ENCODE peak calls at places on chromosomes 7 and 10, in five cellular contexts. Z, Y, K, X and O are unnamed samples.

GRCh38 chr10:85604884-85605283 is 761.7 kb downstream of the GRID1 start:
- DNase-seq in Z (no peak), Y (no peak), K (no peak), X (no peak), O (no peak)

GRCh38 chr7:112937651-112938390 is 147.6 kb upstream of the TMEM168 start:
- DNase-seq in Z (no peak), Y (peak; percentile 35), K (no peak), X (no peak), O (no peak)

GRCh38 chr7:65927489-65928448 is 54.2 kb downstream of the GUSB start:
- DNase-seq in Z (no peak), Y (no peak), K (no peak), X (no peak), O (no peak)

GRCh38 chr10:71690094-71690720 is 29.4 kb downstream of the C10orf105 start:
- DNase-seq in Z (no peak), Y (no peak), K (no peak), X (peak; percentile 56), O (no peak)

GRCh38 chr7:125605241-125605640 is 675.6 kb upstream of the POT1 start:
- DNase-seq in Z (peak; percentile 27), Y (no peak), K (no peak), X (no peak), O (peak; percentile 50)

GRCh38 chr7:51229106-51229537 is 87.5 kb downstream of the COBL start:
- DNase-seq in Z (no peak), Y (no peak), K (no peak), X (no peak), O (no peak)

GRCh38 chr10:29473411-29474100 is 161.2 kb downstream of the SVIL start:
- DNase-seq in Z (no peak), Y (no peak), K (no peak), X (no peak), O (no peak)

GRCh38 chr10:126052171-126052570 is 155.8 kb downstream of the FANK1 start:
- DNase-seq in Z (no peak), Y (no peak), K (no peak), X (no peak), O (no peak)

GRCh38 chr7:100483728-100484635 is at the start of gene NYAP1:
- DNase-seq in Z (peak; percentile 43), Y (no peak), K (no peak), X (peak; percentile 87), O (peak; percentile 69)

GRCh38 chr10:132690401-132690800 is 95.5 kb downstream of the NKX6-2 start:
- DNase-seq in Z (no peak), Y (no peak), K (no peak), X (no peak), O (no peak)

GRCh38 chr10:44362866-44363711 is 21.8 kb downstream of the CXCL12 start:
- DNase-seq in Z (no peak), Y (no peak), K (no peak), X (no peak), O (no peak)

GRCh38 chr10:32979041-32979440 is 21.0 kb upstream of the ITGB1 start:
- DNase-seq in Z (no peak), Y (no peak), K (no peak), X (no peak), O (no peak)

GRCh38 chr10:17067549-17068264 is 61.9 kb downstream of the CUBN start:
- DNase-seq in Z (no peak), Y (peak; percentile 4), K (no peak), X (no peak), O (no peak)

GRCh38 chr7:104982773-104983619 is 31.0 kb upstream of the KMT2E start:
- DNase-seq in Z (no peak), Y (no peak), K (no peak), X (no peak), O (no peak)

GRCh38 chr7:129053938-129054437 is 923 bp downstream of the TNPO3 start:
- DNase-seq in Z (no peak), Y (peak; percentile 58), K (peak; percentile 14), X (no peak), O (no peak)

GRCh38 chr10:70341016-70341415 is 41.4 kb downstream of the LRRC20 start:
- DNase-seq in Z (no peak), Y (no peak), K (no peak), X (no peak), O (no peak)

GRCh38 chr10:23016636-23017035 is 78.7 kb upstream of the MSRB2 start:
- DNase-seq in Z (no peak), Y (no peak), K (no peak), X (no peak), O (peak; percentile 6)